ENCODE peak calls at places on chromosomes 6 and 20, in five cellular contexts. A, T, D, R and O are unnamed samples.
A peak's percentile ranks its signal among the peaks of the same experiment; 100 is the strongest.

GRCh38 chr6:125588268-125588667 is 161.2 kb upstream of the HEY2 start:
- DNase-seq in T (no peak), D (no peak), A (no peak), R (no peak), O (no peak)

GRCh38 chr6:45920819-45921511 is 94.7 kb downstream of the CLIC5 start:
- DNase-seq in A (no peak), D (no peak), R (no peak), T (no peak), O (no peak)

GRCh38 chr6:136103763-136104311 is 146.3 kb downstream of the MTFR2 start:
- DNase-seq in T (no peak), R (no peak), A (no peak), D (peak; percentile 69), O (no peak)

GRCh38 chr20:41632896-41633295 is 14.7 kb upstream of the CHD6 start:
- DNase-seq in D (no peak), T (no peak), A (no peak), R (no peak), O (no peak)

GRCh38 chr6:88933521-88933920 is 29.9 kb downstream of the RNGTT start:
- DNase-seq in T (no peak), D (no peak), R (no peak), A (no peak), O (no peak)

GRCh38 chr6:107956586-107957164 is 1.3 kb downstream of the SEC63 start:
- DNase-seq in D (no peak), T (no peak), A (peak; percentile 10), R (no peak), O (no peak)

GRCh38 chr6:155248021-155249001 is 15.5 kb upstream of the CLDN20 start:
- DNase-seq in A (peak; percentile 21), R (no peak), T (peak; percentile 46), D (no peak), O (no peak)

GRCh38 chr6:1952726-1953360 is 292.6 kb downstream of the GMDS start:
- DNase-seq in D (no peak), T (no peak), R (no peak), A (peak; percentile 18), O (no peak)

GRCh38 chr20:41956316-41957050 is 338.3 kb upstream of the CHD6 start:
- DNase-seq in A (no peak), T (no peak), D (no peak), R (no peak), O (no peak)

GRCh38 chr6:151071295-151071694 is 168.5 kb upstream of the AKAP12 start:
- DNase-seq in T (no peak), D (no peak), A (no peak), R (no peak), O (no peak)

GRCh38 chr6:20868397-20869185 is 334.3 kb downstream of the CDKAL1 start:
- DNase-seq in D (no peak), R (no peak), T (no peak), A (no peak), O (no peak)

GRCh38 chr20:33602826-33603590 is 59.1 kb upstream of the C20orf144 start:
- DNase-seq in D (no peak), A (no peak), T (no peak), R (no peak), O (no peak)

GRCh38 chr20:36792422-36792821 is 18.9 kb upstream of the DSN1 start:
- DNase-seq in T (peak; percentile 19), R (no peak), D (no peak), A (peak; percentile 54), O (no peak)

GRCh38 chr6:25623874-25624273 is 28.1 kb upstream of the SCGN start:
- DNase-seq in R (no peak), A (no peak), T (no peak), D (no peak), O (no peak)

GRCh38 chr20:45798935-45799642 is 7.3 kb downstream of the DNTTIP1 start:
- DNase-seq in T (peak; percentile 63), R (peak; percentile 54), A (peak; percentile 66), D (no peak), O (peak; percentile 48)

GRCh38 chr6:155530219-155530834 is 74.7 kb upstream of the NOX3 start:
- DNase-seq in A (no peak), T (no peak), D (no peak), R (no peak), O (no peak)

GRCh38 chr20:9966966-9967365 is 67.8 kb upstream of the ANKEF1 start:
- DNase-seq in D (no peak), A (peak; percentile 36), R (no peak), T (no peak), O (no peak)

GRCh38 chr6:18990313-18990978 is 603.3 kb downstream of the RNF144B start:
- DNase-seq in D (peak; percentile 75), R (no peak), A (peak; percentile 31), T (peak; percentile 90), O (no peak)

GRCh38 chr20:48807586-48808381 is 20.0 kb downstream of the PREX1 start:
- DNase-seq in A (no peak), D (no peak), T (no peak), R (no peak), O (no peak)

GRCh38 chr6:16770701-16771569 is 9.7 kb upstream of the ATXN1 start:
- DNase-seq in A (peak; percentile 66), D (peak; percentile 90), T (peak; percentile 79), R (peak; percentile 67), O (peak; percentile 73)

GRCh38 chr20:31652917-31653385 is 15.2 kb downstream of the COX4I2 start:
- DNase-seq in R (no peak), A (no peak), T (no peak), D (no peak), O (no peak)

GRCh38 chr6:41527721-41528408 is 18.3 kb upstream of the FOXP4 start:
- DNase-seq in T (no peak), R (no peak), A (no peak), D (no peak), O (no peak)

GRCh38 chr6:24909281-24910216 is 26.2 kb downstream of the RIPOR2 start:
- DNase-seq in A (no peak), R (no peak), T (no peak), D (no peak), O (no peak)

GRCh38 chr20:51387125-51387865 is 155.2 kb downstream of the NFATC2 start:
- DNase-seq in R (no peak), D (no peak), T (no peak), A (no peak), O (no peak)

GRCh38 chr6:30942338-30943060 is 1.7 kb downstream of the MUCL3 start:
- DNase-seq in T (peak; percentile 64), A (peak; percentile 85), R (no peak), D (peak; percentile 80), O (no peak)

GRCh38 chr20:32907886-32908285 is 49.2 kb downstream of the EFCAB8 start:
- DNase-seq in R (no peak), D (peak; percentile 19), T (no peak), A (no peak), O (no peak)

GRCh38 chr6:39753745-39754084 is 28.5 kb upstream of the KIF6 start:
- DNase-seq in R (no peak), A (no peak), D (no peak), T (no peak), O (no peak)

GRCh38 chr20:14336667-14337066 is 745 bp downstream of the FLRT3 start:
- DNase-seq in D (no peak), A (peak; percentile 20), T (no peak), R (no peak), O (no peak)

GRCh38 chr6:7110092-7110792 is 2.5 kb downstream of the RREB1 start:
- DNase-seq in T (no peak), R (no peak), A (no peak), D (no peak), O (no peak)

GRCh38 chr6:31143148-31143547 is 4.3 kb upstream of the PSORS1C2 start:
- DNase-seq in T (peak; percentile 23), D (peak; percentile 87), A (no peak), R (no peak), O (no peak)

GRCh38 chr6:110102411-110102810 is 77.1 kb downstream of the WASF1 start:
- DNase-seq in T (no peak), A (no peak), D (no peak), R (no peak), O (no peak)

GRCh38 chr6:144179237-144179636 is 28.9 kb downstream of the STX11 start:
- DNase-seq in R (no peak), D (no peak), A (no peak), T (no peak), O (no peak)